ENCODE peak calls at places on chromosomes 1 and 21, in seven cellular contexts. G is fibroblast of lung, I is stomach, U is mucosa of descending colon, J is IMR-90, M is right lobe of liver, S is ascending aorta. O is an unnamed sample. For H3K4me1, the result is how much of the 10 kb centered on the place peaks cover.

GRCh38 chr21:35475768-35476167 is 426.7 kb upstream of the RUNX1 start:
- DNase-seq in M (no peak), S (no peak), G (peak), I (no peak), U (no peak), J (peak), O (no peak)

GRCh38 chr1:22472596-22472995 is 20.9 kb downstream of the ZBTB40 start:
- DNase-seq in G (peak), S (no peak), M (no peak), J (no peak), U (no peak), I (peak), O (no peak)

GRCh38 chr1:204445860-204446412 is 34.3 kb upstream of the PPP1R15B start:
- DNase-seq in S (no peak), M (no peak), I (peak), G (no peak), J (peak), U (peak), O (peak)

GRCh38 chr1:241918879-241919278 is 38.7 kb upstream of the BECN2 start:
- DNase-seq in M (no peak), S (no peak), G (peak), I (no peak), J (peak), U (no peak), O (no peak)

GRCh38 chr1:111399792-111400610 is 27.5 kb downstream of the OVGP1 start:
- DNase-seq in S (no peak), J (peak), I (peak), G (peak), M (no peak), U (no peak), O (peak)

GRCh38 chr1:204826970-204827369 is 43.7 kb upstream of the NFASC start:
- DNase-seq in S (no peak), I (no peak), M (no peak), G (peak), U (no peak), J (no peak), O (peak)

GRCh38 chr1:149962736-149963135 is 26.1 kb upstream of the MTMR11 start:
- DNase-seq in I (no peak), S (no peak), M (no peak), G (peak), J (no peak), U (no peak), O (no peak)

GRCh38 chr1:45205000-45205909 is 1.1 kb downstream of the ZSWIM5 start:
- DNase-seq in S (no peak), I (peak), M (peak), U (peak), J (peak), G (peak), O (peak)

GRCh38 chr1:196209983-196210382 is 398.3 kb downstream of the KCNT2 start:
- DNase-seq in G (peak), J (no peak), U (no peak), I (no peak), M (no peak), S (no peak), O (no peak)

GRCh38 chr1:175183586-175183985 is 9.0 kb downstream of the KIAA0040 start:
- DNase-seq in U (no peak), I (no peak), G (no peak), S (no peak), J (no peak), M (no peak), O (peak)

GRCh38 chr1:225926551-225927113 is 2.6 kb upstream of the PYCR2 start:
- DNase-seq in S (no peak), M (no peak), I (no peak), G (peak), U (no peak), J (peak), O (peak)

GRCh38 chr1:162977944-162978568 is 91.1 kb upstream of the RGS4 start:
- DNase-seq in M (no peak), S (no peak), I (no peak), U (no peak), J (no peak), G (no peak), O (no peak)

GRCh38 chr1:43270421-43271095 is 775 bp downstream of the TMEM125 start:
- DNase-seq in G (peak), I (peak), S (no peak), M (peak), U (peak), J (no peak), O (peak)

GRCh38 chr1:164565356-164565755 is 6.4 kb downstream of the PBX1 start:
- DNase-seq in S (no peak), U (no peak), I (no peak), M (no peak), G (peak), J (no peak), O (no peak)

GRCh38 chr1:161510477-161510876 is 5.2 kb downstream of the FCGR2A start:
- DNase-seq in M (no peak), I (no peak), J (no peak), G (no peak), U (no peak), S (no peak), O (no peak)

GRCh38 chr1:207841318-207841717 is 69.6 kb downstream of the CD34 start:
- DNase-seq in I (no peak), J (no peak), M (no peak), U (no peak), S (no peak), G (no peak), O (peak)

GRCh38 chr1:35691571-35692220 is 27.0 kb downstream of the C1orf216 start:
- DNase-seq in S (no peak), I (no peak), G (no peak), U (no peak), J (no peak), M (no peak), O (no peak)

GRCh38 chr1:24142546-24143431 is at the start of gene IL22RA1:
- DNase-seq in S (no peak), U (peak), I (peak), J (peak), M (peak), G (peak), O (no peak)

GRCh38 chr1:67817319-67817718 is 15.9 kb downstream of the GNG12 start:
- DNase-seq in S (no peak), J (no peak), U (peak), M (no peak), I (peak), G (no peak), O (no peak)

GRCh38 chr1:223207293-223208066 is 64.4 kb upstream of the TLR5 start:
- DNase-seq in S (no peak), J (peak), U (no peak), I (no peak), G (peak), M (no peak), O (no peak)

GRCh38 chr1:58649555-58649954 is 50.3 kb downstream of the MYSM1 start:
- DNase-seq in I (peak), G (no peak), M (no peak), J (no peak), U (no peak), S (no peak), O (no peak)

GRCh38 chr21:22885614-22886013 is 1887.4 kb downstream of the NCAM2 start:
- DNase-seq in M (no peak), U (no peak), J (no peak), G (no peak), I (no peak), S (no peak), O (no peak)

GRCh38 chr1:212189352-212189738 is 95.9 kb upstream of the PPP2R5A start:
- DNase-seq in J (no peak), S (no peak), U (no peak), G (no peak), I (no peak), M (no peak), O (no peak)

GRCh38 chr21:25421327-25422028 is 185.8 kb downstream of the MRPL39 start:
- DNase-seq in G (peak), U (no peak), M (no peak), S (no peak), I (peak), J (peak), O (peak)

GRCh38 chr21:14057313-14057712 is 153.4 kb downstream of the LIPI start:
- DNase-seq in G (no peak), J (no peak), M (peak), U (no peak), S (no peak), I (no peak), O (no peak)

GRCh38 chr21:14058566-14058965 is 152.2 kb downstream of the LIPI start:
- DNase-seq in I (no peak), M (peak), G (no peak), U (peak), J (no peak), S (no peak), O (peak)

GRCh38 chr21:14054682-14055081 is 156.1 kb downstream of the LIPI start:
- DNase-seq in U (peak), J (no peak), G (no peak), S (no peak), M (no peak), I (no peak), O (no peak)

GRCh38 chr21:14056771-14057191 is 154.0 kb downstream of the LIPI start:
- DNase-seq in U (peak), M (no peak), I (no peak), J (no peak), G (no peak), S (no peak), O (peak)
- H3K4me3 ChIP-seq in U (no peak), M (no peak), I (no peak), J (no peak), G (no peak), S (no peak), O (no peak)

GRCh38 chr1:3409737-3410434 is 44.6 kb upstream of the ARHGEF16 start:
- DNase-seq in U (no peak), I (peak), M (no peak), G (peak), S (no peak), J (peak), O (peak)

GRCh38 chr1:3408751-3409266 is 45.7 kb upstream of the ARHGEF16 start:
- DNase-seq in G (no peak), I (no peak), S (no peak), J (no peak), M (no peak), U (no peak), O (no peak)

GRCh38 chr1:3411806-3412205 is 42.7 kb upstream of the ARHGEF16 start:
- DNase-seq in M (no peak), I (no peak), U (no peak), G (no peak), S (no peak), J (no peak), O (no peak)

GRCh38 chr1:3412376-3412775 is 42.1 kb upstream of the ARHGEF16 start:
- DNase-seq in G (no peak), J (no peak), U (no peak), I (no peak), M (no peak), S (no peak), O (no peak)

GRCh38 chr1:3410435-3410915 is 44.0 kb upstream of the ARHGEF16 start:
- DNase-seq in M (no peak), S (no peak), J (no peak), U (no peak), I (no peak), G (no peak), O (no peak)
- TF ChIP-seq CTCF in M (no peak), S (no peak), J (no peak), U (no peak), I (no peak), G (no peak), O (no peak)

DNA sequence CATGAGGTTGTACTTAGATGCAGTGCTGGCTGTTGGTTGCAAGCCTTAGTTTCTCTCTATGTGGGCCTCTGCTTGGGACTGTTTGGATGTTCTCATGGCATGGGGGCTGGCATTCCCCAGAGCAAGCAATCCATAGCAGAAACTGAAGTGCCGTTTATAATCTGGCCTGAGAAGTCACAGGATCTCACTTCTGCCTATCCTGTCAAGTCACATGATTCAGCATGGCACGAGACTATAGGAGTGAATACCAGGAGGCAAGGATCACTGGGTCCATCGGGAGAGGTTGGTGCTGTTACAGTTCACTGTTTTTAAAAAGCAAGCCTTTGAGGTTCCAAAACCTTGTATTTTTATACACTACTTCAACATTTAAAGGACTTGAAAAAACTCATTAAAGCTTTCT is 16.7 kb downstream of the COLGALT2 start:
- DNase-seq in J (no peak), I (no peak), G (no peak), M (no peak), S (no peak), U (no peak), O (no peak)
- H3K4me1 ChIP-seq in J (under half), I (under half), G (under half), M (under half), S (under half), U (under half), O (under half)

GRCh38 chr1:229342305-229342901 is 444 bp downstream of the CCSAP start:
- DNase-seq in I (peak), G (peak), U (peak), M (peak), S (peak), J (peak), O (peak)

GRCh38 chr1:229342902-229343587 is at the start of gene CCSAP:
- DNase-seq in J (peak), M (peak), G (peak), U (peak), S (no peak), I (peak), O (peak)

GRCh38 chr1:229341811-229342304 is 989 bp downstream of the CCSAP start:
- DNase-seq in M (no peak), S (no peak), G (no peak), I (no peak), J (peak), U (no peak), O (no peak)

GRCh38 chr1:229344937-229345684 is 2.3 kb upstream of the CCSAP start:
- DNase-seq in S (no peak), J (peak), G (peak), M (no peak), U (no peak), I (no peak), O (no peak)

GRCh38 chr1:229344139-229344538 is 1.3 kb upstream of the CCSAP start:
- DNase-seq in J (no peak), U (no peak), M (no peak), I (no peak), S (no peak), G (peak), O (no peak)
- H3K4me3 ChIP-seq in J (no peak), U (no peak), M (no peak), I (no peak), S (peak), G (no peak), O (no peak)

GRCh38 chr1:247531937-247532336 is 4.3 kb downstream of the OR2C3 start:
- DNase-seq in I (no peak), U (no peak), M (no peak), J (no peak), S (no peak), G (no peak), O (no peak)
- TF ChIP-seq CTCF in I (no peak), U (no peak), M (no peak), J (no peak), S (no peak), G (no peak), O (peak)

GRCh38 chr1:246160905-246161304 is 346.2 kb downstream of the SMYD3 start:
- DNase-seq in S (no peak), J (no peak), I (no peak), M (no peak), U (no peak), G (no peak), O (no peak)

GRCh38 chr1:246162560-246162959 is 344.5 kb downstream of the SMYD3 start:
- DNase-seq in M (no peak), I (no peak), U (no peak), S (no peak), G (no peak), J (no peak), O (no peak)

GRCh38 chr1:246160398-246160797 is 346.7 kb downstream of the SMYD3 start:
- DNase-seq in U (no peak), M (no peak), G (no peak), I (no peak), S (no peak), J (no peak), O (no peak)

GRCh38 chr1:246159290-246160227 is 347.5 kb downstream of the SMYD3 start:
- DNase-seq in G (no peak), J (no peak), M (no peak), S (no peak), U (no peak), I (no peak), O (no peak)

GRCh38 chr1:246161626-246162025 is 345.5 kb downstream of the SMYD3 start:
- DNase-seq in J (peak), S (no peak), G (peak), I (no peak), M (no peak), U (no peak), O (no peak)
- H3K4me1 ChIP-seq in J (under half), S (under half), G (under half), I (under half), M (under half), U (under half), O (under half)

DNA sequence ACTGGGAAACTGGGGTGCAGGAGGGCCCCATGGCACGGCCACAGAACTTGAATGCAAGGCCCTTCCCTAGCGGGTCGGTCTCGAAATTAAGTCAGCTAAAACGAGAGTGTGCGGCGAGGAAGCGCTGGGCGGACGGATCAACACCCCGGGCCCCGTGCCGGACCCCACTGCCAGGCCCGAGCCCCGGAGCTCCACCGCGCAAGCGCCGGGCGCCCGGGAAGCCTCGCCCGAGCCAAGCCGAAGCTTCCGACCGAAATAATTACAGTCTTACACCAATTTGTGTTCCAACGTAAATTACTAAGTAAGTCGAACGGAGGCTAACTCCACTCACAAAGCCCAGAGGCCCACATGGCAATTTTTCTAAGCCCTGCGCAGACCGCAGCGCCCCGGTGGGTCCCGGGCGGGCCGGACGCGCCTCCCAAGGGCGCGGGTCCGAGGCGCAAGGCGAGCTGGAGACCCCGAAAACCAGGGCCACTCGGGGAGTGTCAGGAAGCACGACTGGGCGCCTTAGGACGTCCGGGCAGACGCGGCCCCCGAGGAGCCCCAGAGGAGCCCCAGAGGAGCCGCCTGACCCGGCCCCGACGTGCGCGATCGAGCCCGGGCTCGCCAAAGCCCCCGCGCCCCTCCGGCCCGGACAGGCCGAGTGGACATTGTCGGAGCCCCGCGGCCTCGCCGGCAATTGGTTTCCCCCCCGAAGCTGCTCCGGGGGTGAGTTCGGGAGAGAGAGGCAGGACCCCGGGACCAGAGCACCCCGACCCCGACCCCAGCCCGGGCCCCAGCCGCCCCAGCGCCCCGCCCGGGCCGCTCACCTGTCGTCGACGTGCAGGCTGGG is 585 bp downstream of the RIPK4 start:
- DNase-seq in I (no peak), U (no peak), G (no peak), J (no peak), S (no peak), M (no peak), O (peak)
- H3K4me3 ChIP-seq in I (peak), U (peak), G (no peak), J (no peak), S (peak), M (peak), O (peak)

DNA sequence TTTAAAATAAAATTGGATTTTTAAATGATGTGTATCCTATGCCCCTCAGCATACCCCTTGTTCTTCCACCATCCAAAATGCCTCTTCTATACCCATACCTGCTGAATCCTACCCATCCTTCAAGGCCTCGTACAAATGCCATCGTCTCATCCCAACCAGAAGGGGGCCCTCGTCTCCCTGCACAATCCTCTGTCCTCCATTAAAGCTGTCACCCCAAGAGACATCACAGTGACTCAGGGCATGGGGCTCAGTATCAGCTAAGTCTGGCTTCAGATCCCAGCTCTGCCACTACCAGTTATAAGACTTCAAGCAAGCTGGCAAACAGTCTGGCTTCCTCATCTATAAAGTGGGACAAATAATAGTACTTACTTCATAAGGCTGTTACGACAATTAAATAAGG is 23.8 kb downstream of the IGFN1 start:
- DNase-seq in U (no peak), I (peak), G (no peak), J (no peak), S (no peak), M (no peak), O (peak)
- TF ChIP-seq CTCF in U (no peak), I (no peak), G (no peak), J (no peak), S (no peak), M (no peak), O (peak)

GRCh38 chr21:46431884-46432488 is 26.7 kb upstream of the DIP2A start:
- DNase-seq in I (no peak), S (no peak), J (no peak), U (peak), G (no peak), M (peak), O (no peak)
- H3K4me1 ChIP-seq in I (under half), S (under half), J (under half), U (under half), G (under half), M (under half), O (under half)

O was measured in endodermal cell.